ENCODE peak calls at places on chromosomes 16 and 17, in seven cellular contexts. F is stomach, E is ovary, U is IMR-90, L is A549, G is esophagus squamous epithelium, X is heart left ventricle. J is an unnamed sample. For H3K4me1, the result is how much of the 10 kb centered on the place peaks cover.

GRCh38 chr17:71349908-71350600 is 770.8 kb upstream of the SOX9 start:
- DNase-seq in G (no peak), X (no peak), E (no peak), U (peak), L (no peak), F (no peak), J (no peak)

GRCh38 chr17:66831383-66832220 is 3.3 kb upstream of the CACNG5 start:
- DNase-seq in G (no peak), E (no peak), L (no peak), F (no peak), X (no peak), U (no peak), J (no peak)

GRCh38 chr17:81380117-81380516 is 15.1 kb upstream of the BAHCC1 start:
- DNase-seq in U (no peak), F (no peak), G (no peak), E (no peak), L (no peak), X (no peak), J (no peak)

GRCh38 chr17:13410874-13411273 is 190.9 kb downstream of the HS3ST3A1 start:
- DNase-seq in L (no peak), U (peak), E (no peak), X (no peak), F (no peak), G (no peak), J (no peak)

GRCh38 chr17:40093580-40094201 is 6.7 kb downstream of the NR1D1 start:
- DNase-seq in E (peak), G (no peak), F (no peak), L (no peak), X (peak), U (no peak), J (no peak)

GRCh38 chr17:40355804-40356758 is 8.5 kb downstream of the GJD3 start:
- DNase-seq in X (peak), L (no peak), E (peak), G (no peak), U (no peak), F (no peak), J (no peak)

GRCh38 chr17:42548070-42548837 is 4.5 kb upstream of the HSD17B1 start:
- DNase-seq in F (peak), G (no peak), L (peak), X (no peak), E (peak), U (no peak), J (peak)

GRCh38 chr17:1764274-1764673 is 2.4 kb downstream of the SERPINF1 start:
- DNase-seq in F (peak), E (peak), L (no peak), G (no peak), U (peak), X (peak), J (peak)

GRCh38 chr16:75957870-75958269 is 231.6 kb upstream of the CPHXL start:
- DNase-seq in E (no peak), L (no peak), F (no peak), U (no peak), G (no peak), X (no peak), J (no peak)

GRCh38 chr17:28112199-28112995 is 69.9 kb downstream of the NLK start:
- DNase-seq in U (peak), E (no peak), G (no peak), X (no peak), L (no peak), F (no peak), J (no peak)

GRCh38 chr17:62057696-62058095 is 7.4 kb downstream of the MED13 start:
- DNase-seq in U (peak), G (no peak), L (no peak), F (no peak), E (no peak), X (no peak), J (no peak)

GRCh38 chr16:78932395-78932794 is 668.1 kb downstream of the MAF start:
- DNase-seq in G (no peak), F (no peak), E (no peak), U (no peak), L (no peak), X (no peak), J (no peak)

GRCh38 chr16:85459529-85460251 is 153.4 kb upstream of the GSE1 start:
- DNase-seq in E (peak), U (no peak), L (no peak), X (no peak), G (no peak), F (peak), J (no peak)

GRCh38 chr17:76137351-76138233 is 3.5 kb downstream of the FOXJ1 start:
- DNase-seq in F (no peak), L (no peak), U (no peak), X (no peak), G (no peak), E (no peak), J (no peak)

GRCh38 chr17:82866521-82867214 is 26.8 kb upstream of the ZNF750 start:
- DNase-seq in X (peak), L (no peak), E (no peak), F (no peak), U (peak), G (no peak), J (no peak)

GRCh38 chr17:74641949-74642298 is 18.4 kb upstream of the CD300E start:
- DNase-seq in E (no peak), L (no peak), U (no peak), G (no peak), X (no peak), F (no peak), J (no peak)
- TF ChIP-seq POLR2A in E (no peak), L (no peak), U (no peak), G (no peak), X (no peak), F (no peak), J (no peak)

DNA sequence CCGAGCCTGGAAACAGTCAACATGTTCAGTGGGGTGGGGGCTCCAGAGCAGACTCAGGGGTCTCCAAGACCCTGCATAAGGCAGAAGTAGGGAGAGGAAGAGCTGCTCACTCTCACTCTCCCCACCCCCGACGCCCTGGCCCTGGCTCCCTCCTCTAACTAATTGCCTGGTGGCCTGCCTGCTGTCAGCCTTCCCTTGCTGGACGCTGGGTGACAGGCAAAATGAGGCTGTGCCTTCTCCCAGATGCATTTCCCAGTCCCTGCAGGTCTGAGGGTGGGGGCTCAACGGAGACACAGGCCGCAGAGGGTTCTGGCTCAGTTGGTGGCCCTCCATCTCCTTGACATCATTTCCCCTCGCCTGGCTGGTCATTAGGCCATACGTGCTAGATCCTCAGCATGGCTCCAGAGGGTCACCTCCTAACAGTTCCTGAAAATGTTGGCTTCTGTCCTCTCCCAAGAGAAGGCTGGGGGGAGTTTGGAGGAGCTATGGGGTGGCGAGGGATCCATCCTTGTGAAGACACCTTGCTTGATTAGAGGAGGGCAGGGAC is 1.4 kb downstream of the FMNL1 start:
- DNase-seq in L (no peak), X (no peak), F (no peak), G (no peak), U (no peak), E (no peak), J (no peak)
- H3K4me1 ChIP-seq in L (half or more), X (half or more), F (under half), G (half or more), U (under half), E (under half), J (under half)

DNA sequence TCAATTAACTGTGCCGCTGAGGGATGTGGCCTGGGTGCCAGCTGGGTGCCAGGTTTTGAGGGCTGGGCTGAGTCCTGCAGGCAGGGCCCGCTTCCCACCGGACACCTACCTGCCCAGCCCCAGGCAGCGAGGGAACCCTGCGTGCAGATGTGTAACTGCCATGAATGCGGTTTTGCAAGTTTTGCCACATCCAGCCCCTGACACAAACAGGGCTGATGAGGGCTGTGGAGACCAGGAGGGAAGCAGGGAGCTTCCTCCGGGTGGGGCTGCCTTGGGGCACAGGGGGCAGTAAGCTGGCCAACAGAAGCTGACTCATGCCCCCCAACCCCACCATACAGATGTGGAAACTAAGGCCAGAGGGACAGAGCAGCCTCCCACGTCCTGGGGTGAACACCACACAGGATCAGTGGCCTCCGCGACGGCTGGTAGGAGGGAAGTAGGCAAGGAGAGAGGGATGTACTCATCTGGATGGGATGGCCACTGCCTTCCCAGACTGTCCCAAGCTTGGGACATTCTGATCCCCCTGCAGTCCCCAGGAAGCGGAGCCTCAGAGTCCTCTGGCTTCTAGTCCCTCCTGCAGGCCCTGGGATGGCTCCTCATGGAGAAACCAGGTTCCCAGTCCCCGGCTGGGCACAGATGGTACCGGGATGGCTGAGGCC is 1.6 kb downstream of the UBALD1 start:
- DNase-seq in E (no peak), U (no peak), X (no peak), G (no peak), F (no peak), L (no peak), J (no peak)
- H3K27ac ChIP-seq in E (no peak), U (peak), X (no peak), G (peak), F (peak), L (peak), J (no peak)

GRCh38 chr16:17138801-17139200 is 332.0 kb downstream of the XYLT1 start:
- DNase-seq in E (no peak), F (no peak), L (no peak), G (no peak), X (no peak), U (peak), J (no peak)
- TF ChIP-seq POLR2A in E (no peak), F (no peak), L (no peak), G (no peak), X (no peak), U (no peak), J (no peak)

GRCh38 chr17:38585805-38586529 is 19.8 kb downstream of the SRCIN1 start:
- DNase-seq in E (no peak), L (no peak), U (no peak), F (no peak), G (no peak), X (no peak), J (no peak)

GRCh38 chr17:38583176-38583575 is 22.6 kb downstream of the SRCIN1 start:
- DNase-seq in L (no peak), E (no peak), G (no peak), F (no peak), X (no peak), U (no peak), J (no peak)

GRCh38 chr17:38583833-38584349 is 21.9 kb downstream of the SRCIN1 start:
- DNase-seq in F (no peak), X (no peak), E (no peak), U (no peak), L (no peak), G (no peak), J (no peak)

GRCh38 chr17:38585056-38585804 is 20.5 kb downstream of the SRCIN1 start:
- DNase-seq in F (no peak), G (no peak), X (no peak), L (no peak), U (no peak), E (no peak), J (no peak)

DNA sequence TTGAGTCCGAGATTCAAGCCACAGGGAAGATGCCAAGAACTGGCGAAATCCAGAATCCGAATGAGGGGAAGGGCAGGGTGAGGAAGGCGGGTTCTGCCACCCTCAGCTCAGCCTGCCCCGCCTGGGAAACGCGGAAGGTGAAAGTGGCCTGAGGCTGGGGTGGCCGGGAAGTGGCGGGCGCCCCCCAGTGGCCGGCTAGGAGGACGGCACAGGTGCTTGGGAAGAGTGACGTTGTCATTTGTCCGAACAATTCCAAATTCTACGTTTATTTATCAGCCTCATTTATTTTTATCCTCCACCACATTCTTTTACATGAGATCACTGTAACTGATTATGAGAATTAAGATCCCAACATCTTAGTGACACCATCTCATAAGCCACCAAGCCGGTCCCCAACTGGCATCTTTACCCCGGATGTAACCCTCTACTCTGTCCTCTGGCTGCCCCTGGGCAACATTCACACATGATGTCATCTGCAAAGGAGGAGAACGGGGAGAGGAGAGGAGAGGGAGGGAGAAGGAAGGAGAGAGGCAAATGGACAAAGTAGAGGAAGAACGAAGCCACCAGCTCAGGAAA is 21.3 kb downstream of the SRCIN1 start:
- DNase-seq in U (peak), F (peak), X (peak), E (peak), G (no peak), L (peak), J (peak)
- H3K4me1 ChIP-seq in U (under half), F (under half), X (under half), E (under half), G (under half), L (under half), J (under half)

DNA sequence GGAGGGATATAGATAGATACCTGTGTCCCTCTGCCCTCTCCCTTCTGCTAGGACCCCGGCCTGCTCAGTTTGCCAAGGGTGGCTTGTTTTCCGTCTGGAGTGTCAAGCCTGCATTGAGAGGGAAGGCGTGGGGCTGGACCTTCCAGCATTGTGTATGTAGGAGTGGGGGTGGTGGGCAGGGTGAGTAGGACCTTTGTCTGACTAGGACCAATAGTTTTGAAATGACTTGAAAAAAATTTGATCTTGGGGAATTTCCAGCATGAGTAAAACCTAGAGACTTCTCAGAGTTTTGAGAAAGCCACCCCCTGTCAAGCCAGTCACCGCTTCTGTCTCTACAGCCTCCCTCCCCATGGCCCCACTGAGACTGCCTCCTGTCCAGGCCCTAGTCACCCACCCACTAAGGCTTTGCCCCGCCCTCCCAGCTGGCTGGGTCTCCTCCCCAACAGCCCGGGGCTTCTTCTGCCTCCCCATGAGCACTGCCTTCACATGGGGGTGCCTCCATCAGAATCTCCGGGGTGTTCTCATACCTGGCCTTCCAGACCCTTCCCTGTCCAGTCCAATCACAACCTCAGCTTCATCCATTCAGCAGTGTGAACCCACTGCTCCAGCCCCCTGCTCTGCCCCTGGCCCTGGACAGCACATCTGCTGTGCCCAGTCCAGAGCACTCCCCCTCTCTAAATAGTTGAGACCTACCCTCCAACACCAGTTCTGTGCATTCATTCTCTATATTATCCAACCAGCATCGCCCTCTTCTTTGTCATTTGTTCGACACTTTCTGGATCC is 207.0 kb downstream of the MSI2 start:
- DNase-seq in U (peak), L (peak), E (no peak), G (no peak), F (no peak), X (no peak), J (no peak)
- H3K27ac ChIP-seq in U (peak), L (peak), E (no peak), G (no peak), F (no peak), X (no peak), J (no peak)

GRCh38 chr16:65418435-65418834 is 296.6 kb upstream of the CDH11 start:
- DNase-seq in E (no peak), U (peak), X (no peak), L (no peak), F (no peak), G (no peak), J (no peak)
- TF ChIP-seq POLR2A in E (no peak), U (no peak), X (no peak), L (no peak), F (no peak), G (no peak), J (no peak)

GRCh38 chr17:16969931-16970906 is 1.7 kb downstream of the TNFRSF13B start:
- DNase-seq in X (no peak), U (no peak), F (no peak), G (no peak), E (no peak), L (no peak), J (peak)

GRCh38 chr17:16973760-16974540 is 2.0 kb upstream of the TNFRSF13B start:
- DNase-seq in E (no peak), X (no peak), U (no peak), F (no peak), G (no peak), L (no peak), J (peak)

GRCh38 chr17:16972346-16972745 is 428 bp upstream of the TNFRSF13B start:
- DNase-seq in U (no peak), E (no peak), G (no peak), F (no peak), X (no peak), L (no peak), J (no peak)

GRCh38 chr17:16971458-16972338 is at the start of gene TNFRSF13B:
- DNase-seq in G (no peak), E (no peak), X (no peak), L (no peak), F (no peak), U (no peak), J (peak)

GRCh38 chr17:16968786-16969185 is 3.1 kb downstream of the TNFRSF13B start:
- DNase-seq in X (no peak), U (no peak), L (no peak), G (no peak), E (no peak), F (no peak), J (no peak)
- H3K4me1 ChIP-seq in X (under half), U (under half), L (under half), G (under half), E (under half), F (under half), J (under half)

DNA sequence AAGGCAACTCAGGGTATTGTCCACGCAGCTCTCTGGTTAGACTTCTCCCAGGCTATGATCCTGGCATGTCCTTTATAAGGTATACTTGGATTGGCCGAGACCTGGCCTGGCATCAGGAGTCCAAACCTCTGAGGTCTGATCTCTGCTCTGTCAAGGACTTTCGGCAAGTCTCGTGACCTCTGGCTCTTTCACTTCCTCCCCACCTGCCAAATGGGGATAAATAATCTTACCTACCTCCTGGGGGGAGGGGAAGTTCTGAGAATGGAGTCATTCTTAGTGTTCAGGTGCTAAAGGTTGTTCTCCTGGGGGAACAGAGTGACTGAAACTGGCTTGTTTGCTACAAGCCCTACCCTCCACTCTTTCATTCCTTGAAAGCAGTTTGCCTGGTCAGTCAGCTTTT is 7.6 kb downstream of the ATXN1L start:
- DNase-seq in F (no peak), L (no peak), E (no peak), G (no peak), U (no peak), X (no peak), J (no peak)
- H3K27ac ChIP-seq in F (no peak), L (no peak), E (no peak), G (no peak), U (no peak), X (no peak), J (peak)

GRCh38 chr16:47460301-47460754 is 535 bp downstream of the ITFG1 start:
- DNase-seq in F (no peak), G (no peak), L (no peak), E (no peak), U (no peak), X (no peak), J (no peak)

GRCh38 chr16:47459603-47460002 is 1.3 kb downstream of the ITFG1 start:
- DNase-seq in F (no peak), L (no peak), U (no peak), X (no peak), E (no peak), G (no peak), J (no peak)

GRCh38 chr16:47458331-47458730 is 2.5 kb downstream of the ITFG1 start:
- DNase-seq in L (no peak), U (no peak), F (no peak), X (no peak), E (no peak), G (no peak), J (no peak)

GRCh38 chr16:47461598-47462266 is 601 bp downstream of the PHKB start:
- DNase-seq in X (peak), L (peak), G (no peak), E (no peak), F (no peak), U (peak), J (no peak)

DNA sequence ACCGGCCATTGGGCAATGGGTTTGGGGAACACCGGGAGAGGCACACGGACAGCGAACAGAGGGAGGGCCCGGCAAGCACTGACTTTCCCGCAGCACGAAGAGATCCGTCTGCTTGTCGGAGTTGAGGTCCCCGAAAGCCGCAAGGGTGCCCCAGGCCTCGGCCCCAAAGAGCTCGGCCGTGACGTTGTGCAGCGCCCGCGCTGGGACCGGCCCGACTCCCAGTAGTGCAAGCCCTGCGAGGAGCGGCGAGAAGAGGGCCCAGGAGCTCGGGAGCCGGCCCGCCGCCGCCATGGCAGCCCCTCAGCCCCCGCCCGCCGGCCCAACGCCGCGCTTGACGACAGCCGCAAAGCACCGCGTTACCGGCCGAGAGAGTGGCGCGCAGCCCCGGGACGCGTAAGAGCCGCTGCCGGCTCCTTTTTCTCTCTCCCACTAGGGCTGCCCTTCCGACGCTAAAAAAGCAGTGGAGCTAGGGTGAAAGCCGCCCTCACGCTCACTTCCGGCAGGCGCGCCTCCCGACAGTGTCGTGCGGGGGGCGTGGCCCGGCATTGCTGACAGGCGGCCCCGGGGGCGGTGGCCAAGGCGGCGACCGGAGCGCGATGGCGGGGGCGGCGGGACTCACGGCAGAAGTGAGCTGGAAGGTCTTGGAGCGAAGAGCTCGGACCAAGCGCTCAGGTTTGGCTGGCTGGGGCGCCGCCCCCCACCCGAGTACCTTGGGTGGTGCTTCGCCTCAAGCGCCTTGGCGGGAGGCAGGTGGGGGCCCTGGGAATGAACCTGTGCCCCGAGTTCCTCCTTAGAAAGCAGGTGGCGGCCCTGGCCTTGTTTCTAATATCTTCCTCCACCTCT is at the start of the genes ITFG1 and PHKB:
- DNase-seq in G (peak), E (peak), F (peak), X (peak), L (peak), U (peak), J (peak)
- TF ChIP-seq POLR2A in G (peak), E (peak), F (no peak), X (peak), L (peak), U (peak), J (peak)